ENCODE peak calls at places on chromosomes 16 and 17, in five cellular contexts. One of them, this sample, is unnamed.

GRCh38 chr16:16991711-16992110 is 479.0 kb downstream of the XYLT1 start:
- DNase-seq in A549: no peak
- DNase-seq in fibroblast of lung: no peak
- DNase-seq in cardiac muscle cell: no peak
- DNase-seq in CD4-positive, alpha-beta T cell: no peak
- DNase-seq in this sample: no peak

GRCh38 chr17:41679740-41680425 is 8.8 kb upstream of the EIF1 start:
- DNase-seq in fibroblast of lung: no peak
- DNase-seq in cardiac muscle cell: no peak
- DNase-seq in A549: no peak
- DNase-seq in CD4-positive, alpha-beta T cell: no peak
- DNase-seq in this sample: no peak

GRCh38 chr17:39643271-39643670 is 6.3 kb downstream of the STARD3 start:
- DNase-seq in cardiac muscle cell: no peak
- DNase-seq in A549: no peak
- DNase-seq in fibroblast of lung: peak
- DNase-seq in CD4-positive, alpha-beta T cell: no peak
- DNase-seq in this sample: no peak

GRCh38 chr16:74698220-74698619 is 2.4 kb downstream of the MLKL start:
- DNase-seq in A549: no peak
- DNase-seq in cardiac muscle cell: no peak
- DNase-seq in CD4-positive, alpha-beta T cell: no peak
- DNase-seq in fibroblast of lung: no peak
- DNase-seq in this sample: no peak

GRCh38 chr17:77512062-77512946 is 371.5 kb downstream of the SEC14L1 start:
- DNase-seq in fibroblast of lung: no peak
- DNase-seq in cardiac muscle cell: no peak
- DNase-seq in A549: no peak
- DNase-seq in CD4-positive, alpha-beta T cell: no peak
- DNase-seq in this sample: no peak

GRCh38 chr16:31351937-31352315 is 3.0 kb upstream of the ITGAX start:
- DNase-seq in fibroblast of lung: no peak
- DNase-seq in A549: no peak
- DNase-seq in CD4-positive, alpha-beta T cell: no peak
- DNase-seq in cardiac muscle cell: no peak
- DNase-seq in this sample: no peak

GRCh38 chr16:88348377-88349152 is 34.2 kb upstream of the ZNF469 start:
- DNase-seq in fibroblast of lung: no peak
- DNase-seq in cardiac muscle cell: no peak
- DNase-seq in A549: no peak
- DNase-seq in CD4-positive, alpha-beta T cell: no peak
- DNase-seq in this sample: no peak

GRCh38 chr17:76252040-76252954 is 12.0 kb upstream of the RNF157 start:
- DNase-seq in CD4-positive, alpha-beta T cell: no peak
- DNase-seq in cardiac muscle cell: peak
- DNase-seq in fibroblast of lung: peak
- DNase-seq in A549: peak
- DNase-seq in this sample: no peak

GRCh38 chr16:50316848-50317630 is 50.7 kb downstream of the ADCY7 start:
- DNase-seq in CD4-positive, alpha-beta T cell: no peak
- DNase-seq in cardiac muscle cell: no peak
- DNase-seq in fibroblast of lung: no peak
- DNase-seq in A549: no peak
- DNase-seq in this sample: no peak

GRCh38 chr16:66248096-66248495 is 118.4 kb upstream of the CDH5 start:
- DNase-seq in fibroblast of lung: peak
- DNase-seq in A549: no peak
- DNase-seq in CD4-positive, alpha-beta T cell: no peak
- DNase-seq in cardiac muscle cell: peak
- DNase-seq in this sample: no peak

GRCh38 chr17:20184977-20185619 is 175.9 kb downstream of the SPECC1 start:
- DNase-seq in cardiac muscle cell: no peak
- DNase-seq in A549: peak
- DNase-seq in fibroblast of lung: peak
- DNase-seq in CD4-positive, alpha-beta T cell: no peak
- DNase-seq in this sample: no peak

GRCh38 chr16:19844945-19845641 is 39.6 kb downstream of the GPRC5B start:
- DNase-seq in cardiac muscle cell: peak
- DNase-seq in A549: peak
- DNase-seq in CD4-positive, alpha-beta T cell: no peak
- DNase-seq in fibroblast of lung: peak
- DNase-seq in this sample: no peak

GRCh38 chr16:66474750-66475199 is 47.7 kb downstream of the BEAN1 start:
- DNase-seq in cardiac muscle cell: no peak
- DNase-seq in fibroblast of lung: no peak
- DNase-seq in CD4-positive, alpha-beta T cell: peak
- DNase-seq in A549: no peak
- DNase-seq in this sample: no peak

GRCh38 chr16:51276335-51276734 is 125.3 kb upstream of the SALL1 start:
- DNase-seq in cardiac muscle cell: no peak
- DNase-seq in CD4-positive, alpha-beta T cell: no peak
- DNase-seq in fibroblast of lung: no peak
- DNase-seq in A549: no peak
- DNase-seq in this sample: no peak

GRCh38 chr17:70050192-70050591 is 24.8 kb upstream of the KCNJ16 start:
- DNase-seq in A549: no peak
- DNase-seq in cardiac muscle cell: no peak
- DNase-seq in fibroblast of lung: peak
- DNase-seq in CD4-positive, alpha-beta T cell: no peak
- DNase-seq in this sample: no peak

GRCh38 chr17:46950997-46951621 is 27.9 kb downstream of the RPRML start:
- DNase-seq in CD4-positive, alpha-beta T cell: no peak
- DNase-seq in A549: no peak
- DNase-seq in cardiac muscle cell: peak
- DNase-seq in fibroblast of lung: no peak
- DNase-seq in this sample: no peak

GRCh38 chr16:10613771-10614485 is 33.5 kb upstream of the EMP2 start:
- DNase-seq in A549: no peak
- DNase-seq in CD4-positive, alpha-beta T cell: no peak
- DNase-seq in fibroblast of lung: no peak
- DNase-seq in cardiac muscle cell: no peak
- DNase-seq in this sample: no peak

GRCh38 chr16:15482068-15482747 is 47.8 kb downstream of the BMERB1 start:
- DNase-seq in fibroblast of lung: peak
- DNase-seq in cardiac muscle cell: peak
- DNase-seq in A549: peak
- DNase-seq in CD4-positive, alpha-beta T cell: no peak
- DNase-seq in this sample: peak

GRCh38 chr17:82803606-82804005 is 36.2 kb downstream of the ZNF750 start:
- DNase-seq in cardiac muscle cell: no peak
- DNase-seq in A549: no peak
- DNase-seq in CD4-positive, alpha-beta T cell: no peak
- DNase-seq in fibroblast of lung: no peak
- DNase-seq in this sample: no peak

GRCh38 chr16:85554791-85555548 is 58.2 kb upstream of the GSE1 start:
- DNase-seq in cardiac muscle cell: peak
- DNase-seq in A549: peak
- DNase-seq in CD4-positive, alpha-beta T cell: peak
- DNase-seq in fibroblast of lung: peak
- DNase-seq in this sample: peak

GRCh38 chr16:82657786-82658185 is 31.0 kb downstream of the CDH13 start:
- DNase-seq in CD4-positive, alpha-beta T cell: no peak
- DNase-seq in fibroblast of lung: no peak
- DNase-seq in A549: no peak
- DNase-seq in cardiac muscle cell: no peak
- DNase-seq in this sample: no peak
- TF ChIP-seq CTCF in CD4-positive, alpha-beta T cell: no peak
- TF ChIP-seq CTCF in fibroblast of lung: no peak
- TF ChIP-seq CTCF in A549: no peak
- TF ChIP-seq CTCF in cardiac muscle cell: no peak
- TF ChIP-seq CTCF in this sample: no peak

GRCh38 chr17:50507871-50508572 is at the start of gene MYCBPAP:
- DNase-seq in A549: peak
- DNase-seq in CD4-positive, alpha-beta T cell: peak
- DNase-seq in fibroblast of lung: peak
- DNase-seq in cardiac muscle cell: peak
- DNase-seq in this sample: peak
- TF ChIP-seq CTCF in A549: peak
- TF ChIP-seq CTCF in CD4-positive, alpha-beta T cell: no peak
- TF ChIP-seq CTCF in fibroblast of lung: no peak
- TF ChIP-seq CTCF in cardiac muscle cell: peak
- TF ChIP-seq CTCF in this sample: no peak

DNA sequence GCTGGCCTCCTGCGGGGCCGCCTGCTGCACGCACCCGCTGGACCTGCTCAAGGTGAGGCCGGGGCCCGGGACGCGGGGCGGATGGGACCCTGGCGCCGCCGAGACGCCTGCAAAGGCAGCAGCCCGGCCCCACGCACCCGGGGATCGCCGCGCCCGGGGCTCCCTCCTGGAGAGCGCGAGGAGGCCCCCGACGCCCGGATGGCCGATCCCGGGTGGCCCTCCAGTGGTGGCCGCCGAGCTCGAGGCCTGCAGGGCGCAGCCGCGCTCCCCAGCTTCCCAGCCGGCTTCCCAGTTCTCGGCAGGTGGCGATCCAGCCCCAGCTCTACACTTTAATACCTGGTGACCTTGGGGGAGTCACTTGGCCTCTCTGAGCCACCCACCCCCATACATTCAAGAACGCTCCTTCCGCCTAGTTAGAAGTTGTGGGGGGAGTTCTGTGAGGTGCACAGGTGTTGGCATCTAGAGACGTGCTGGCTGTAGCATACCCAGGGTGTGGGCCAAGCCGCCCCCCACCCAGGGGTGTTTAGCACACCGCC is 452 bp downstream of the SLC25A10 start:
- DNase-seq in cardiac muscle cell: peak
- DNase-seq in fibroblast of lung: no peak
- DNase-seq in CD4-positive, alpha-beta T cell: no peak
- DNase-seq in A549: peak
- DNase-seq in this sample: peak
- TF ChIP-seq CTCF in cardiac muscle cell: no peak
- TF ChIP-seq CTCF in fibroblast of lung: peak
- TF ChIP-seq CTCF in CD4-positive, alpha-beta T cell: no peak
- TF ChIP-seq CTCF in A549: peak
- TF ChIP-seq CTCF in this sample: no peak

GRCh38 chr17:29613371-29613837 is 9.3 kb downstream of the CORO6 start:
- DNase-seq in CD4-positive, alpha-beta T cell: peak
- DNase-seq in cardiac muscle cell: peak
- DNase-seq in A549: peak
- DNase-seq in fibroblast of lung: peak
- DNase-seq in this sample: peak
- TF ChIP-seq CTCF in CD4-positive, alpha-beta T cell: peak
- TF ChIP-seq CTCF in cardiac muscle cell: peak
- TF ChIP-seq CTCF in A549: peak
- TF ChIP-seq CTCF in fibroblast of lung: peak
- TF ChIP-seq CTCF in this sample: peak

GRCh38 chr16:48433116-48433848 is 48.1 kb upstream of the SIAH1 start:
- DNase-seq in fibroblast of lung: no peak
- DNase-seq in A549: no peak
- DNase-seq in CD4-positive, alpha-beta T cell: no peak
- DNase-seq in cardiac muscle cell: no peak
- DNase-seq in this sample: no peak

GRCh38 chr16:48433849-48434530 is 48.8 kb upstream of the SIAH1 start:
- DNase-seq in cardiac muscle cell: no peak
- DNase-seq in CD4-positive, alpha-beta T cell: no peak
- DNase-seq in A549: no peak
- DNase-seq in fibroblast of lung: no peak
- DNase-seq in this sample: no peak

GRCh38 chr16:48435906-48436305 is 50.7 kb upstream of the SIAH1 start:
- DNase-seq in CD4-positive, alpha-beta T cell: no peak
- DNase-seq in fibroblast of lung: no peak
- DNase-seq in cardiac muscle cell: no peak
- DNase-seq in A549: no peak
- DNase-seq in this sample: no peak

GRCh38 chr16:48434653-48435318 is 49.6 kb upstream of the SIAH1 start:
- DNase-seq in CD4-positive, alpha-beta T cell: no peak
- DNase-seq in cardiac muscle cell: peak
- DNase-seq in A549: peak
- DNase-seq in fibroblast of lung: peak
- DNase-seq in this sample: no peak

GRCh38 chr16:48435319-48435682 is 50.1 kb upstream of the SIAH1 start:
- DNase-seq in CD4-positive, alpha-beta T cell: no peak
- DNase-seq in A549: no peak
- DNase-seq in fibroblast of lung: no peak
- DNase-seq in cardiac muscle cell: no peak
- DNase-seq in this sample: no peak
- TF ChIP-seq CTCF in CD4-positive, alpha-beta T cell: no peak
- TF ChIP-seq CTCF in A549: no peak
- TF ChIP-seq CTCF in fibroblast of lung: no peak
- TF ChIP-seq CTCF in cardiac muscle cell: no peak
- TF ChIP-seq CTCF in this sample: no peak

DNA sequence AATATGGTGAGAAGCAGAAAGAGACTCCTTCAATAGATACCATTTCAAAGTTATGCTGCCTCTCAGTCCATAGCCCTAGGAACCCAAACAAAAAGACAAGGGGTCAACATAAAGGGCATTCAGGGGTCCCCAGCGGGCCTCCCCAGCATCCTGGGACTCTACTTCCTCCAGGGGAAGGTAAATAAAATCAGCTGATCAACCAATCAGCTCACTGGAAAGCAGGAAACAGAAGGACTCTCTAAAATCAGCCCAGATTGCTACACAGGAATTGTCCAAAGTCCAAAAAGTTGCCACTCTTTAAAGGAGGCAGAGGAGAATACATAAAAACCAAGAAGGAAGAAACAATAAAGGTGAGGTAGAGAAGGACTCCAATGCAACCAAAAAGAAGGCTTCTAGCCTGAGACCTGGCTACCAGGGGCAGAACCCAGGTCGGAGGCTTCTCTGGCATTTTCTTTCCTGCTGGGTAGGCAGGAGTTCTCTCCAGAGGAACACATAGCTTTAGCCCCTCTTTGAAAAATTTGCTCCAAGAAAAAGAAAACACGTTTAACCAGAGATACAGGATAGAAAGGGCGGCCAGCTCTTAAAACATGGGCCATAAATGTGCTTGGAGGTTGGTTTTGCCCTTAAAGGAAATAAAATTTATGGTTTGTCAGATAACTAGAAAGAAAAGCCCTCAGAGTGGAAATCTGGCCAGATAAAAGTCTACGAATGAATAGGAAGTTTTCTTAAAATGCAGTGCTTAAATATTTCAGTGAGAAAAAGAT is 404.6 kb downstream of the SOX9 start:
- DNase-seq in A549: peak
- DNase-seq in fibroblast of lung: no peak
- DNase-seq in CD4-positive, alpha-beta T cell: no peak
- DNase-seq in cardiac muscle cell: no peak
- DNase-seq in this sample: no peak
- TF ChIP-seq CTCF in A549: no peak
- TF ChIP-seq CTCF in fibroblast of lung: no peak
- TF ChIP-seq CTCF in CD4-positive, alpha-beta T cell: no peak
- TF ChIP-seq CTCF in cardiac muscle cell: no peak
- TF ChIP-seq CTCF in this sample: no peak

GRCh38 chr17:59647288-59647687 is 27.6 kb downstream of the CLTC start:
- DNase-seq in fibroblast of lung: no peak
- DNase-seq in CD4-positive, alpha-beta T cell: no peak
- DNase-seq in A549: no peak
- DNase-seq in cardiac muscle cell: no peak
- DNase-seq in this sample: no peak

GRCh38 chr17:59641799-59642484 is 22.2 kb downstream of the CLTC start:
- DNase-seq in A549: no peak
- DNase-seq in CD4-positive, alpha-beta T cell: no peak
- DNase-seq in cardiac muscle cell: no peak
- DNase-seq in fibroblast of lung: peak
- DNase-seq in this sample: no peak

GRCh38 chr17:59638553-59638952 is 18.9 kb downstream of the CLTC start:
- DNase-seq in A549: no peak
- DNase-seq in CD4-positive, alpha-beta T cell: no peak
- DNase-seq in fibroblast of lung: no peak
- DNase-seq in cardiac muscle cell: no peak
- DNase-seq in this sample: no peak

GRCh38 chr17:59642535-59642934 is 22.8 kb downstream of the CLTC start:
- DNase-seq in A549: no peak
- DNase-seq in cardiac muscle cell: no peak
- DNase-seq in CD4-positive, alpha-beta T cell: no peak
- DNase-seq in fibroblast of lung: no peak
- DNase-seq in this sample: no peak

GRCh38 chr17:59643159-59643857 is 23.6 kb downstream of the CLTC start:
- DNase-seq in CD4-positive, alpha-beta T cell: no peak
- DNase-seq in fibroblast of lung: peak
- DNase-seq in cardiac muscle cell: peak
- DNase-seq in A549: no peak
- DNase-seq in this sample: no peak
- TF ChIP-seq CTCF in CD4-positive, alpha-beta T cell: no peak
- TF ChIP-seq CTCF in fibroblast of lung: no peak
- TF ChIP-seq CTCF in cardiac muscle cell: no peak
- TF ChIP-seq CTCF in A549: no peak
- TF ChIP-seq CTCF in this sample: no peak

This sample was measured in endothelial cell.